ENCODE peak calls at places on chromosomes 4 and X, in eight cellular contexts. Y, J, D, M, G, Q, X and V are unnamed samples.

GRCh38 chr4:1839306-1839705 is 16.6 kb downstream of the LETM1 start:
- DNase-seq in Y (no peak), J (no peak), D (no peak), M (no peak), G (no peak), Q (no peak), X (no peak), V (no peak)

GRCh38 chr4:183876268-183876934 is 28.7 kb upstream of the STOX2 start:
- DNase-seq in Y (peak), J (no peak), D (no peak), M (no peak), G (no peak), Q (peak), X (peak), V (peak)

GRCh38 chrX:15151267-15152196 is 118.4 kb downstream of the ASB9 start:
- DNase-seq in Y (no peak), J (peak), D (no peak), M (no peak), G (peak), Q (no peak), X (no peak), V (no peak)

GRCh38 chrX:373641-374471 is 12.9 kb downstream of the PPP2R3B start:
- DNase-seq in Y (no peak), J (no peak), D (peak), M (no peak), G (peak), Q (no peak), X (no peak), V (no peak)

GRCh38 chrX:68989865-68990606 is 161.2 kb downstream of the EFNB1 start:
- DNase-seq in Y (no peak), J (peak), D (peak), M (no peak), G (no peak), Q (no peak), X (no peak), V (peak)

GRCh38 chr4:137032242-137032641 is 500.1 kb downstream of the PCDH18 start:
- DNase-seq in Y (no peak), J (no peak), D (no peak), M (no peak), G (no peak), Q (no peak), X (peak), V (no peak)

GRCh38 chr4:35124116-35124515 is 1120.2 kb downstream of the ARAP2 start:
- DNase-seq in Y (no peak), J (no peak), D (no peak), M (no peak), G (no peak), Q (no peak), X (no peak), V (no peak)

GRCh38 chr4:128516568-128516967 is 229.0 kb upstream of the PGRMC2 start:
- DNase-seq in Y (no peak), J (no peak), D (no peak), M (no peak), G (no peak), Q (no peak), X (no peak), V (peak)